ENCODE peak calls at places on chromosomes 12 and 14, in seven cellular contexts. W is stomach, E is breast epithelium, J is adrenal gland, B is uterus, Q is spleen, A is ovary. D is an unnamed sample. For H3K4me1, the result is how much of the 10 kb centered on the place peaks cover.

GRCh38 chr12:75260316-75260715 is 50.7 kb upstream of the KCNC2 start:
- DNase-seq in W (no peak), E (no peak), J (no peak), B (no peak), Q (no peak), A (no peak), D (no peak)

GRCh38 chr14:79352026-79352425 is 859.3 kb downstream of the DIO2 start:
- DNase-seq in W (no peak), E (no peak), J (no peak), B (no peak), Q (no peak), A (no peak), D (no peak)

GRCh38 chr12:131737485-131737827 is 26.6 kb downstream of the SFSWAP start:
- DNase-seq in W (no peak), E (no peak), J (no peak), B (no peak), Q (no peak), A (no peak), D (no peak)

GRCh38 chr12:98698603-98699463 is 53.7 kb downstream of the APAF1 start:
- DNase-seq in W (peak), E (peak), J (peak), B (peak), Q (no peak), A (peak), D (peak)

GRCh38 chr14:37061697-37062096 is 110.7 kb downstream of the SLC25A21 start:
- DNase-seq in W (no peak), E (no peak), J (no peak), B (no peak), Q (no peak), A (no peak), D (no peak)

GRCh38 chr12:70393787-70394519 is 27.9 kb downstream of the KCNMB4 start:
- DNase-seq in W (no peak), E (no peak), J (no peak), B (no peak), Q (no peak), A (no peak), D (no peak)

GRCh38 chr14:91394105-91395081 is 23.2 kb downstream of the CCDC88C start:
- DNase-seq in W (no peak), E (no peak), J (no peak), B (no peak), Q (no peak), A (no peak), D (no peak)

GRCh38 chr14:66813636-66814035 is 305.7 kb downstream of the GPHN start:
- DNase-seq in W (no peak), E (no peak), J (no peak), B (no peak), Q (peak), A (no peak), D (no peak)

GRCh38 chr14:52974406-52974805 is 23.6 kb upstream of the FERMT2 start:
- DNase-seq in W (no peak), E (no peak), J (no peak), B (no peak), Q (no peak), A (no peak), D (no peak)

GRCh38 chr12:5988088-5988487 is 43.0 kb upstream of the ANO2 start:
- DNase-seq in W (no peak), E (no peak), J (no peak), B (no peak), Q (no peak), A (no peak), D (no peak)

GRCh38 chr14:72169521-72169920 is 237.3 kb downstream of the RGS6 start:
- DNase-seq in W (no peak), E (no peak), J (no peak), B (no peak), Q (no peak), A (no peak), D (peak)

GRCh38 chr12:127712561-127712960 is 554.4 kb upstream of the TMEM132C start:
- DNase-seq in W (no peak), E (no peak), J (no peak), B (no peak), Q (no peak), A (no peak), D (no peak)

GRCh38 chr14:65101631-65102440 is 481 bp downstream of the MAX start:
- DNase-seq in W (peak), E (no peak), J (peak), B (peak), Q (peak), A (no peak), D (no peak)

GRCh38 chr12:82522285-82522684 is 164.0 kb downstream of the METTL25 start:
- DNase-seq in W (no peak), E (no peak), J (no peak), B (no peak), Q (no peak), A (no peak), D (peak)

GRCh38 chr14:64186231-64187129 is 107.7 kb downstream of the ESR2 start:
- DNase-seq in W (peak), E (no peak), J (no peak), B (no peak), Q (no peak), A (peak), D (peak)

GRCh38 chr12:71591601-71592000 is 72.0 kb downstream of the ZFC3H1 start:
- DNase-seq in W (no peak), E (no peak), J (no peak), B (no peak), Q (no peak), A (no peak), D (no peak)

GRCh38 chr12:88496429-88497190 is 83.7 kb downstream of the KITLG start:
- DNase-seq in W (no peak), E (no peak), J (no peak), B (no peak), Q (no peak), A (no peak), D (no peak)

GRCh38 chr14:36069535-36069900 is 107.0 kb downstream of the PTCSC3 start:
- DNase-seq in W (peak), E (no peak), J (no peak), B (no peak), Q (no peak), A (no peak), D (peak)

GRCh38 chr12:123531091-123531490 is 2.4 kb downstream of the RILPL1 start:
- DNase-seq in W (no peak), E (no peak), J (peak), B (no peak), Q (no peak), A (no peak), D (peak)

GRCh38 chr12:6553051-6553868 is 2.6 kb downstream of the IFFO1 start:
- DNase-seq in W (no peak), E (no peak), J (peak), B (peak), Q (peak), A (peak), D (no peak)

GRCh38 chr12:81333812-81334211 is 255.9 kb downstream of the ACSS3 start:
- DNase-seq in W (no peak), E (no peak), J (no peak), B (no peak), Q (no peak), A (no peak), D (no peak)

GRCh38 chr14:71235865-71236264 is 328.6 kb downstream of the PCNX1 start:
- DNase-seq in W (no peak), E (peak), J (peak), B (no peak), Q (no peak), A (no peak), D (no peak)

GRCh38 chr12:56157201-56158028 is 744 bp upstream of the MYL6 start:
- DNase-seq in W (peak), E (peak), J (peak), B (peak), Q (peak), A (peak), D (peak)

GRCh38 chr12:5034605-5035004 is 9.1 kb upstream of the KCNA5 start:
- DNase-seq in W (no peak), E (no peak), J (no peak), B (no peak), Q (no peak), A (no peak), D (no peak)

GRCh38 chr12:15580431-15580830 is 208.8 kb downstream of the EPS8 start:
- DNase-seq in W (no peak), E (no peak), J (no peak), B (no peak), Q (no peak), A (no peak), D (no peak)

DNA sequence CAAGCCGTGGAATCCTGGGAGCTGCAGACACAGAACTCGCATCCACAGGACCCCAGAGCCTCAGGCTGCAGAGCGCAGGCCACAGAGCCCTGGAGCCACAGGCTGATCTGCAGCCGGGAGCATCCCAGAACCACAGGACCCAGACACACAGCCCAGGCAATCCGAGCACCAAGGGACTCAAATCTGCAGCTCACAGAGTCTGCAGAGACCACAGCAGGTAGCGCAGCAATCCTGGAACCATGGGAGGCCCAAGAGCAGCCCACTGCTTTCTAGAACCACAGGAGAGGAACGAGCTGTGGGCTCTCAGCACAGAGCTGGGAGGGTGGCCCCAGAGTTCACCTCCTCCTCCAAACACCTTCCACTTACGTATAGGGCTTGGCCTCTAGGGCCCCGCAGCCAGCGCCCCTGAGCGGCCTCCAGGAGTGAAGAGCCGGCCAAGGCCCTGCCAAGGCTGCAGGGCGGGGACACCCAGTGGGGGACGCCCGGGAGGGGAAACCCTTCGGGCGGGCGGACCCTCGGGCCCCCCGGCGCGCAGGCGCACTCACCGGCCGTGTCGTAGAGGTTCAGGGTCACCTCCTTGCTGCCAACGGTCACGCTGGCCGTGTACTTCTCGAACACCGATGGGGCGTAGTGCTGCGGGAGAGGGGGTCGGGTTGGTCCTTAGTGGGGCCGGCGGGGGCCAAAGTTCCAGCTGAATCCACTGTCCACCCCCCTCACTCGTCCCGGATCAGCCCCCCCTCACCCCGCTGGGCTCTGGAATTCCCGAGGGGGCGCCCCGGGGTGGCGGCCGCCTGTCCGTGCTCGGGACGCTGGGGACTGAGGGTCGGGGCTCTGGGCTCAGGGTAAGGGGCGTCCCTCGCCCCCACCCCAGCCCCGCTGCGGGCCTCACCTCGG is 634 bp downstream of the RHOF start:
- DNase-seq in W (peak), E (no peak), J (peak), B (no peak), Q (peak), A (peak), D (peak)
- TF ChIP-seq POLR2A in W (no peak), E (no peak), J (no peak), B (no peak), Q (no peak), A (no peak), D (no peak)

GRCh38 chr14:89180546-89180945 is 236.5 kb downstream of the FOXN3 start:
- DNase-seq in W (no peak), E (no peak), J (no peak), B (no peak), Q (no peak), A (no peak), D (no peak)
- H3K4me1 ChIP-seq in W (under half), E (under half), J (under half), B (under half), Q (under half), A (under half), D (under half)

GRCh38 chr12:130574402-130574801 is 141.7 kb downstream of the RIMBP2 start:
- DNase-seq in W (no peak), E (no peak), J (no peak), B (no peak), Q (no peak), A (no peak), D (no peak)

GRCh38 chr12:130571089-130571488 is 145.0 kb downstream of the RIMBP2 start:
- DNase-seq in W (no peak), E (no peak), J (no peak), B (no peak), Q (no peak), A (no peak), D (no peak)

GRCh38 chr12:130573235-130573634 is 142.9 kb downstream of the RIMBP2 start:
- DNase-seq in W (no peak), E (no peak), J (no peak), B (no peak), Q (no peak), A (no peak), D (no peak)

GRCh38 chr12:130571734-130572133 is 144.4 kb downstream of the RIMBP2 start:
- DNase-seq in W (no peak), E (no peak), J (no peak), B (no peak), Q (no peak), A (no peak), D (no peak)

DNA sequence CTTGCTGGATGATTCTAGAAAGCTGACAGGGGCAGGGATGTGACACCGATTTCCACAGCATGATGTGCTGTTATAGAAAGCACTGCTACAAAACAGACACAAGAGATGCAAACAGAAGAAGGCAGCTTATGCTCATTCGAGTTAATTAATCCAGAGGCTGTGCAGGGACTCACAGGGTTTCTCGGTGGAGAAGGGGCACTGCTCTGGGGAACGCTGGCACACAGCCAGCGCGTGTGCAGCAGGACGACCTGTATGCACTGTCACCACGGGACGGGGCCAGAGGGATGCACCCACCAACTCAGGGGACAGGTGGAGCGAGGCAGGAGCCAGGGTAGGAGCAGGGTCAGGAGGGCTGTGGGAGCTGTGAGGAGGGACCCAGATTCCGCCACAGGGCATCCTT is 143.5 kb downstream of the RIMBP2 start:
- DNase-seq in W (no peak), E (no peak), J (no peak), B (no peak), Q (no peak), A (no peak), D (no peak)
- H3K27ac ChIP-seq in W (no peak), E (no peak), J (no peak), B (no peak), Q (no peak), A (no peak), D (no peak)

GRCh38 chr14:102078344-102078743 is 8.5 kb downstream of the HSP90AA1 start:
- DNase-seq in W (no peak), E (no peak), J (no peak), B (no peak), Q (peak), A (no peak), D (no peak)
- TF ChIP-seq POLR2A in W (no peak), E (no peak), J (no peak), B (no peak), Q (no peak), A (no peak), D (no peak)

GRCh38 chr14:103716091-103716801 is 636 bp downstream of the ZFYVE21 start:
- DNase-seq in W (no peak), E (no peak), J (peak), B (peak), Q (peak), A (peak), D (peak)
- H3K4me1 ChIP-seq in W (half or more), E (under half), J (under half), B (under half), Q (under half), A (under half), D (half or more)

D was measured in body of pancreas.